ENCODE peak calls at places on chromosomes 16 and 17, in seven cellular contexts. Y, U, O, V, C, E and Q are unnamed samples. For H3K9me3 and H3K4me1, the result is how much of the 10 kb centered on the place peaks cover.

GRCh38 chr17:688100-688989 is 26.3 kb downstream of the VPS53 start:
- DNase-seq in Y (peak), U (no peak), O (no peak), V (no peak), C (no peak), E (no peak), Q (no peak)

GRCh38 chr16:6704306-6704705 is 628.3 kb upstream of the RBFOX1 start:
- DNase-seq in Y (no peak), U (no peak), O (no peak), V (no peak), C (no peak), E (no peak), Q (no peak)

GRCh38 chr16:24075302-24075701 is 180.8 kb upstream of the CACNG3 start:
- DNase-seq in Y (no peak), U (no peak), O (no peak), V (no peak), C (no peak), E (no peak), Q (no peak)

GRCh38 chr17:31674305-31674704 is 184.7 kb downstream of the COPRS start:
- DNase-seq in Y (no peak), U (no peak), O (no peak), V (peak), C (no peak), E (no peak), Q (no peak)

GRCh38 chr16:57041182-57042156 is 50.9 kb upstream of the CPNE2 start:
- DNase-seq in Y (no peak), U (no peak), O (no peak), V (no peak), C (no peak), E (no peak), Q (no peak)

GRCh38 chr16:6331770-6332169 is 1000.9 kb upstream of the RBFOX1 start:
- DNase-seq in Y (no peak), U (no peak), O (no peak), V (no peak), C (no peak), E (no peak), Q (no peak)

GRCh38 chr16:86735727-86736126 is 157.4 kb downstream of the FOXL1 start:
- DNase-seq in Y (no peak), U (no peak), O (no peak), V (no peak), C (no peak), E (no peak), Q (no peak)

GRCh38 chr17:36534117-36534880 is at the start of gene MYO19:
- DNase-seq in Y (peak), U (peak), O (peak), V (peak), C (peak), E (peak), Q (peak)

GRCh38 chr16:57738844-57739243 is 3.3 kb downstream of the KATNB1 start:
- DNase-seq in Y (no peak), U (no peak), O (no peak), V (no peak), C (no peak), E (no peak), Q (no peak)

GRCh38 chr16:30896203-30896889 is at the start of gene CTF1:
- DNase-seq in Y (peak), U (peak), O (peak), V (peak), C (peak), E (peak), Q (no peak)

GRCh38 chr17:13643196-13643595 is 41.5 kb upstream of the HS3ST3A1 start:
- DNase-seq in Y (peak), U (no peak), O (no peak), V (no peak), C (no peak), E (no peak), Q (no peak)

GRCh38 chr17:61247438-61247837 is 152.2 kb upstream of the TBX2 start:
- DNase-seq in Y (no peak), U (no peak), O (no peak), V (no peak), C (peak), E (no peak), Q (no peak)

GRCh38 chr17:63419949-63420867 is 25.9 kb downstream of the CYB561 start:
- DNase-seq in Y (no peak), U (no peak), O (no peak), V (no peak), C (no peak), E (no peak), Q (no peak)

GRCh38 chr17:22692801-22693171 is 1000.5 kb downstream of the KCNJ18 start:
- DNase-seq in Y (no peak), U (no peak), O (no peak), V (no peak), C (no peak), E (no peak), Q (no peak)

GRCh38 chr17:22692066-22692800 is 999.9 kb downstream of the KCNJ18 start:
- DNase-seq in Y (no peak), U (no peak), O (no peak), V (no peak), C (no peak), E (no peak), Q (no peak)

GRCh38 chr17:22694362-22695227 is 1002.3 kb downstream of the KCNJ18 start:
- DNase-seq in Y (no peak), U (no peak), O (no peak), V (no peak), C (no peak), E (peak), Q (no peak)

DNA sequence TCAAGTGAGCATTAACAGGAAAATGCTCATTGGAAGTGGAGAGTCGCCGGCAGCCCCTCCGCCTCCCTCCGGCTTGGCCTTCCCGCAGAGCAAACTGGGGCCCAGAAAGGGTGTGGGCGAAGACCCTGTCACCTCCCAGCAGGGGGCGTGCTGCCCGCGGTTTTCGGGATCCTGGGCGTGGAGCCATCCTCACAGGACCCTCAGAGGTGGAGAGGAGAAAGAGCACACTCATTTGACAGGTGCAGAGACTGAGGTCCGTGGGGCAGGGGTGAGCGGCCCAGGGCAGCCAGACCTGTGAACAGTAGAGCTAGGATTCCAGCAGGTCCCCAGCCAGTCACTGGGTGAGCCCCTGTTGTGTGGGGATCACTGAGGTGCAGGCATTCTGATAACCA is 1002.9 kb downstream of the KCNJ18 start:
- DNase-seq in Y (no peak), U (no peak), O (no peak), V (no peak), C (no peak), E (peak), Q (no peak)
- H3K9me3 ChIP-seq in Y (under half), U (under half), O (under half), V (under half), C (under half), E (under half), Q (under half)

DNA sequence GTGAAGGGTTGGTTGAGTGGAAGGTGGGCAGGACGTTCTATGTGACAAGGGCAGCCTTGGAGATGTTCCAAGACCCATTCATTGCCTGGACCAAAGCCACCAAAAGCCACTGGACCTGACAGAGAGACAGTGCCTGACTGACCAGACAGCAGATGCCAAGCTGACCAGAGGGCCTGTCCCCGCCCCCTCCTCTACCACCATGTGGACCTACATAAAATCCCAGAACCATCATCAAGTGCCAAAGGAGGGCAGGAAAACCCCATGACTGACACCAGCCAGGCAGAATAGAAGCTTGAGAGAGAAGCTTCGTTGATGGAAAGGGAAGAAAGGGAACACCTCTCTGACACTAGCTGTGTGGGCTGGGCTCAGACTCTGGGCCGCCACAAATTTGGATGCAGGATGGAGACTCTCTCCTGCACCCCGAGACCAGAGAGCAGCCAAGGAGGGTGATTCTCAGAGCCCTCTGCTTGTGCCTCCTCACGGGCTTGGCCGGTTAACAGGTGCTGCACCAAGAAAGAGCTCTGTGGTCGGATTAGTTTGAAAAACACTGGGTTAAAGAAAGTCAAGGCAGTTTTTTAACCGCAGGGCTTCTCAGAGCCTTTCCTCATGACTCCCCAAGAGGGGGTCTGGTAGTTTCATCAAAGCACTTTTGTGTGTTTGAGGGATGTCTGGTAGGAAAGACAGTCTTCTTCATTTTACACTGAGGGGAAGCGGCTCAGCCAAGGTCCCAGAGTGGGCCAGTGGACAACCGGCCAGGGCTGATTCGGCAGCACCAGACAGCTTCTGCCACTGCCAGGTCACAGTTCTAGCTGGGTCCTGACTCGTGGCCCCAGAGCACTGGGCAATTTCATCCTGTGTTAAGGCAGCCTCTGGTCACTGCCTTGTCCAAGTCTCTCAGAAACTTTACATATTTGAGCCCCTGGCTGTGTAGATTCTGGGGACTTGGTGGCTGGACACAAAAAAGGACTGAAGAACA is 1.7 kb downstream of the TNFRSF13B start:
- DNase-seq in Y (no peak), U (no peak), O (no peak), V (no peak), C (no peak), E (no peak), Q (no peak)
- H3K4me1 ChIP-seq in Y (under half), U (under half), O (under half), V (under half), C (under half), E (under half), Q (under half)

GRCh38 chr17:27091043-27091497 is 202.8 kb upstream of the WSB1 start:
- DNase-seq in Y (no peak), U (no peak), O (no peak), V (no peak), C (no peak), E (no peak), Q (no peak)
- H3K9me3 ChIP-seq in Y (under half), U (under half), O (under half), V (under half), C (under half), E (under half), Q (under half)

DNA sequence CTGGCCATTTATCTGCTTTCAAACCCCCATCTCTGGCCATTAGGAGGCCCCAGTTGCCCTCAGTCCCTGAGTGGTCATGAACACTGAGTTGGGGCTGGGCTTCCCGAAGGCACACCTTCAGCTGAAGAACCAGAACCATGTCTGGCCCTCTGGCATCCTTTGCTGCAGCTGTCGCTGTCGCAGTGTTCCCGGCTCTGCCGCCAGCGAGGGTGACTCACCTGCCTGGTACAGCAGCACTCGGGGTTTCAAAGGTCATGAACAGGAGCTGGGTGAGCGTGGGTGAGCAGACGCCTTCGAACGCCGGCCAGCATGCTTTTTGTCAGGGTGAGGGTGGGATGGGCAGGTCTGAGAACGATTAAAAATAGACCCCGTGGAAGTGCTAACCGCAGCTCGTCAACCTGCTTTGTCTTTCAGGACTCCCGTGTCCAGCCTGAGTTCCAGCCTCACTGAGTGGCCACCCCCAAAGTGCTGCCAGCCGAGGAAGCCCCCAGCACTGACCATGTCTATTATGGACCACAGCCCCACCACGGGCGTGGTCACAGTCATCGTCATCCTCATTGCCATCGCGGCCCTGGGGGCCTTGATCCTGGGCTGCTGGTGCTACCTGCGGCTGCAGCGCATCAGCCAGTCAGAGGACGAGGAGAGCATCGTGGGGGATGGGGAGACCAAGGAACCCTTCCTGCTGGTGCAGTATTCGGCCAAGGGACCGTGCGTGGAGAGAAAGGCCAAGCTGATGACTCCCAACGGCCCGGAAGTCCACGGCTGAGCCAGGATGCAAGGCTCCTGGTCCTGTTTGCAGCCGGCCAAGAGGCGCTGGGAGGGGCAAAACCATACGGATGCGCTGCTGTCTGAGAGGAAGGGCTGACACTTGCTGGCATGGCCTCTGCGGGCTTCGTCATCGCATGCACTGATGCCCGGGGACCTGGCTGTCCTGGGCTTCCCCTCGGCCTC is 7.6 kb downstream of the SNN start:
- DNase-seq in Y (no peak), U (peak), O (peak), V (no peak), C (no peak), E (peak), Q (no peak)
- H3K4me1 ChIP-seq in Y (under half), U (under half), O (under half), V (under half), C (half or more), E (under half), Q (under half)

DNA sequence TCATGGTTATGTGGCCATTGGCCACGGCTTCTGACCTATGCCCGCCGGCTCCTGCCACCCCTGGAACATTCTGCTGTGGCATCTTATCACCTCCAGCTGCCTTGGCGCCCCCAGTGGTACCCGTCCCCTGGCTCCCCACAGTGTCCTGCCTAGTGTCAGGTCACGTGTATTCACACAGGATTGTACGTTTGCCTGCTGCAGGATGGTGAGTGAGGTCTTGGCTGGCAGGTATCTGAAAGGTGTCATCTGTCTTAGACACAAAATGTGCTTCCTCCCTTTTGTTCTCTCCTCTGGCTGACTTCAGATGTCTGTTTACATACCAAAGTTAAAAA is 24.9 kb downstream of the DBNDD1 start:
- DNase-seq in Y (no peak), U (no peak), O (no peak), V (no peak), C (no peak), E (no peak), Q (no peak)
- H3K9me3 ChIP-seq in Y (under half), U (under half), O (under half), V (under half), C (under half), E (under half), Q (under half)

DNA sequence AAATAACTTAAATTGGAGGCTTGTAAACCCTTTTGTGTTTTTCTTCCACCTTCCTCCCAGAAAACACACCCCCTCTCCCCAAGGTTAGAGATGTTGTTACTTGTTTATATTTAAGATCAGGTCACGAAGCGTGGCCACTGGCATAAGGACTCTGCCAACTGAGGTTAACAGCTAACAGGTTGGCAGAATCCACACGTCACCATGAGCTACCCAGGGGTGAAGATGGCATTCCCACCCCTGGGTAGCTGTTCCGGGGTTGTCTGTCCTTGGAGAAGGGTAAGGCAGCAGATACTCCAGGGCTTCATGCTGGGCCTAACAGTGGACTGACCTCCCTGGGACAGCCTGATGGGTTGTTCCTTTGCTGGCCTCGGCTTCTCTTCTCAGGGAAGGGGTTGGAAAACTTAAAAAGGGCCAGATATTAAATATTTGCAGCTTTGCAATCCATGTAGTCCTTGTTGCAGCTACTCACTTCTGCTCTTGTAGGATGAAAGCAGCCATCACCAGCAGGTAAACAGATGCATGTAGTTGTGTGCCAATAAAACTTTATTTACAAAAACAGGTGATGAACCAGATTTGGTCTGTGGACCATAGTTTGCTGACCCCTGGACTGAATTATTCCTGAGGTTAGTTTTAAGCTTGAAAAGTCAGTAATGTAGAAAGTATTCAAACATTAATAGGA is 148.6 kb downstream of the MSI2 start:
- DNase-seq in Y (no peak), U (no peak), O (no peak), V (no peak), C (no peak), E (no peak), Q (no peak)
- H3K4me1 ChIP-seq in Y (half or more), U (under half), O (under half), V (under half), C (under half), E (under half), Q (under half)

GRCh38 chr16:68553186-68553585 is 14.1 kb downstream of the ZFP90 start:
- DNase-seq in Y (no peak), U (no peak), O (no peak), V (no peak), C (no peak), E (no peak), Q (no peak)
- H3K9me3 ChIP-seq in Y (under half), U (under half), O (under half), V (under half), C (half or more), E (under half), Q (under half)

GRCh38 chr17:43014946-43015519 is 7.2 kb downstream of the VAT1 start:
- DNase-seq in Y (no peak), U (no peak), O (no peak), V (no peak), C (no peak), E (no peak), Q (no peak)
- H3K4me1 ChIP-seq in Y (under half), U (under half), O (under half), V (under half), C (half or more), E (under half), Q (under half)

GRCh38 chr17:28228109-28228840 is 90.7 kb upstream of the TMEM97 start:
- DNase-seq in Y (peak), U (no peak), O (no peak), V (no peak), C (no peak), E (peak), Q (no peak)
- H3K9me3 ChIP-seq in Y (under half), U (under half), O (under half), V (under half), C (under half), E (under half), Q (under half)